ENCODE peak calls at places on chromosomes 13 and 19, in four cellular contexts. X, G, N and H are unnamed samples.

GRCh38 chr13:45042539-45042938 is 53.2 kb downstream of the GPALPP1 start:
- DNase-seq in X (no peak), G (peak; percentile 13), N (peak; percentile 6), H (peak; percentile 5)

GRCh38 chr13:51811920-51812328 is 8.0 kb upstream of the DHRS12 start:
- DNase-seq in X (no peak), G (no peak), N (no peak), H (no peak)

GRCh38 chr13:30565658-30566057 is 52.1 kb upstream of the USPL1 start:
- DNase-seq in X (no peak), G (no peak), N (no peak), H (peak; percentile 53)

GRCh38 chr19:51246153-51246552 is 4.7 kb upstream of the SIGLECL1 start:
- DNase-seq in X (no peak), G (no peak), N (no peak), H (no peak)

GRCh38 chr13:101267656-101268055 is 148.7 kb downstream of the NALCN start:
- DNase-seq in X (no peak), G (no peak), N (no peak), H (peak; percentile 81)

GRCh38 chr13:25117312-25117711 is 21.4 kb downstream of the PABPC3 start:
- DNase-seq in X (no peak), G (no peak), N (no peak), H (no peak)

GRCh38 chr13:112968910-112969691 is at the start of gene MCF2L:
- DNase-seq in X (no peak), G (peak; percentile 53), N (peak; percentile 54), H (peak; percentile 42)

GRCh38 chr19:30449673-30450072 is 77.5 kb downstream of the ZNF536 start:
- DNase-seq in X (no peak), G (no peak), N (no peak), H (peak; percentile 1)

GRCh38 chr19:19371056-19371455 is 34.4 kb upstream of the GATAD2A start:
- DNase-seq in X (no peak), G (no peak), N (no peak), H (no peak)

GRCh38 chr19:28495046-28495445 is 717.9 kb downstream of the UQCRFS1 start:
- DNase-seq in X (no peak), G (no peak), N (peak; percentile 18), H (no peak)

GRCh38 chr13:99442273-99442895 is 58.9 kb upstream of the TM9SF2 start:
- DNase-seq in X (peak; percentile 68), G (peak; percentile 68), N (peak; percentile 67), H (peak; percentile 27)

GRCh38 chr19:7783991-7784421 is 21.0 kb downstream of the CLEC4M start:
- DNase-seq in X (peak; percentile 15), G (peak; percentile 42), N (peak; percentile 55), H (peak; percentile 53)

GRCh38 chr13:102028846-102029245 is 373.0 kb downstream of the FGF14 start:
- DNase-seq in X (no peak), G (no peak), N (no peak), H (no peak)

GRCh38 chr19:54271106-54271505 is 9.8 kb downstream of the LILRB2 start:
- DNase-seq in X (peak; percentile 27), G (no peak), N (no peak), H (no peak)

GRCh38 chr19:29708553-29709439 is 6.3 kb downstream of the C19orf12 start:
- DNase-seq in X (no peak), G (peak; percentile 59), N (peak; percentile 4), H (no peak)

GRCh38 chr13:20193924-20194631 is 1.3 kb upstream of the GJB2 start:
- DNase-seq in X (no peak), G (no peak), N (no peak), H (no peak)

GRCh38 chr19:48341515-48342413 is 16.4 kb downstream of the EMP3 start:
- DNase-seq in X (no peak), G (no peak), N (no peak), H (no peak)

GRCh38 chr13:112740502-112741131 is 50.8 kb downstream of the ATP11A start:
- DNase-seq in X (peak; percentile 86), G (peak; percentile 80), N (peak; percentile 69), H (peak; percentile 89)

GRCh38 chr13:56201834-56202233 is 938.9 kb upstream of the PRR20A start:
- DNase-seq in X (no peak), G (no peak), N (no peak), H (no peak)

GRCh38 chr19:1646931-1647663 is 5.3 kb downstream of the TCF3 start:
- DNase-seq in X (no peak), G (no peak), N (no peak), H (no peak)
- H3K4me3 ChIP-seq in X (no peak overlapping the region), G (no peak overlapping the region), N (no peak overlapping the region), H (no peak overlapping the region)

GRCh38 chr19:35155441-35155840 is 906 bp downstream of the FXYD5 start:
- DNase-seq in X (no peak), G (no peak), N (no peak), H (no peak)

GRCh38 chr19:35155981-35156672 is 1.6 kb downstream of the FXYD5 start:
- DNase-seq in X (no peak), G (no peak), N (no peak), H (no peak)

GRCh38 chr19:35154535-35155406 is at the start of gene FXYD5:
- DNase-seq in X (no peak), G (peak; percentile 86), N (peak; percentile 87), H (peak; percentile 81)

GRCh38 chr19:35151273-35152065 is 3.1 kb upstream of the FXYD5 start:
- DNase-seq in X (no peak), G (no peak), N (no peak), H (no peak)

DNA sequence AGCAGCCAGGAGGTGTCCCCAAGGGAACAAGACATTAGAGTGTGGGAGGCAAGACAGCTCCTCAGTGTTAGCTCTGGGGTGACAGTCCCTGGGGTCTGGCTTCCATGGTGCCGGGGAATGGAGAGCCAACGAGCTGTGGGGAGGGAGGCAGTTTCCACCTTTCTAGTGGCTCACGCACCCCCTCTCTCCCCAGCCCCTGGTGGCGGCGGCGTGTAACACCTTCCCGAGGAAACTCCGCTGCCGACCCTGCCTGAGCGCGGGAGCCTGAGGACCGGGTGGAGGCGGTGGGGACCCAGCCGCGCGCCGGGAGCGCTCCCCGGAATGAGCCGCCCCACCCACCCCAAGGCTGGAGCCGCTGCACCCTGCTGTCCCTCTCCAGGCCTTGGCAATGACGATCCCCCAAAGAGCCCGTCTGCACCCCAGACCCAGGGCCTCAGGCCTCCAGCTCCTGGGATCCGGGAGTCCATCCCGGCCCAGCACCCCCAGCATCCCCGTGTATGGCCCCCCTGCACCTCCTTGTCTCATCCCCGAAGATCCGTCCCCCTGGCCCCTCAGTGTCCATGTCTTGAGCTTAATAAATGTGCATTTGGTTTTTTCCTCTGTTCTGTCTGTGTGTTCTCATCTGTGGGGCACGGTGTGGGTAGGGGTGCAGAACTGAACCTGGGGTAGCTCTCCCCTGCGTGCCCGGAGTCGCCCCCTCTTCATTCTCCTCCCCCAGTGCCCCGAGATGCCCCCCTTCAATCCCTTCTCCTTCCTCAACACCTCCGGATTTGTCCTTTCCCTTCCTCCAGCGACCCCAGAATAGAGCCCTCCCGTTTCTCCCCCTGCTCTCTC is 617 bp upstream of the FXYD5 start:
- DNase-seq in X (no peak), G (peak; percentile 34), N (peak; percentile 34), H (no peak)
- H3K4me3 ChIP-seq in X (peak overlapping the region; percentile 63), G (peak overlapping the region; percentile 75), N (peak overlapping the region; percentile 89), H (peak overlapping the region; percentile 69)

DNA sequence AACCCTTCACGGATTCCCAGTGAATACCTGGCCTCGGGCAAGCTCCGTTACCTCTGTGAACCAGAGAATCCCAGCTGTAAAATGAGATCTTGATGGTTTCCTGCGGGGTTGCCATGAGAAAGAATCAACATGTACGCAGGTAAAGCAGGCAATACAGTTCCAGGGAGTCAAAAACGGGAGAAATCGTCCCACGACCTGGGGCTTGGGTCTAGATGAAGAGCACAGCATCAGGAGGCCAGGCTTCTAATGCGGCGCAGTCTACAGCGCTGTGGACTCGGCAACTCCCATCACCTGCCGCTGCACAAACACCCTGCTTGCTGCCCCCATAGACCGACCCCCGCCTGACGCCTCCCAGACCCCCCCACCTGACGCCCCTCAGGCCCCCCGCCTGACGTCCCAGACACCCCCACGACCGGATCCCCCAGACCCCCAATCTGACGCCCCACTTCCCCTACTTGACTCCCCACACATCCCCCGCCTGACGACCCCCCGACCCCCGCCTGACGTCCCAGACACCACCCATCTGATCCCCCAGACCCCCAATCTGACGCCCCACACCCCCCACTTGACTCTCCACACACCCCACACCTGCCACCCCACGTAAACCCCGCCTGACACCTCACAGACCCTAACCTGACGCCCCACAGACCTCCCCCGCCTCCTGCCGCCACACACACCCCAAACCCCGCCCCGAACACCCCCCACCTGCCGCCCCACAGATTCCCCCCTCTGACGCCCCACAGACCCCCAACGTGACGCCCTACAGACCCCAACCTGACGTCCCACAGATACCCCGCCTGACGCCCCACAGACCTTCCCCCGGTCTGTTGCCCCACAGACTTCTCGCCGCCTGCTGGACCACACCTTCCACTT is 589 bp downstream of the LIG4 start:
- DNase-seq in X (no peak), G (peak; percentile 5), N (no peak), H (no peak)
- H3K4me3 ChIP-seq in X (peak overlapping the region; percentile 57), G (peak overlapping the region; percentile 67), N (peak overlapping the region; percentile 62), H (peak overlapping the region; percentile 65)

GRCh38 chr13:36430247-36431203 is 1.8 kb upstream of the CCNA1 start:
- DNase-seq in X (no peak), G (no peak), N (peak; percentile 64), H (peak; percentile 27)
- H3K4me3 ChIP-seq in X (peak overlapping the region; percentile 65), G (peak overlapping the region; percentile 63), N (peak overlapping the region; percentile 62), H (no peak overlapping the region)

GRCh38 chr13:23609414-23610186 is 39.4 kb downstream of the TNFRSF19 start:
- DNase-seq in X (peak; percentile 38), G (peak; percentile 67), N (peak; percentile 59), H (peak; percentile 87)
- H3K4me3 ChIP-seq in X (peak overlapping the region; percentile 24), G (no peak overlapping the region), N (peak overlapping the region; percentile 0), H (peak overlapping the region; percentile 42)